ENCODE peak calls at places on chromosome X, in six cellular contexts. L is ovary, M is nephron progenitor cell, V is lung, C is progenitor cell of endocrine pancreas, N is lower leg skin. O is an unnamed sample.

GRCh38 chrX:17812763-17813162 is 48.3 kb downstream of the RAI2 start:
- DNase-seq in M (no peak), N (no peak), C (no peak), L (no peak), V (no peak), O (no peak)

GRCh38 chrX:102654696-102655095 is 3.4 kb downstream of the GPRASP1 start:
- DNase-seq in N (no peak), C (no peak), L (no peak), V (no peak), M (no peak), O (no peak)

GRCh38 chrX:74187211-74187610 is 116.8 kb upstream of the ZCCHC13 start:
- DNase-seq in V (no peak), L (no peak), N (no peak), C (no peak), M (no peak), O (no peak)

GRCh38 chrX:151239748-151240147 is 63.4 kb downstream of the GPR50 start:
- DNase-seq in C (no peak), L (no peak), V (no peak), M (no peak), N (no peak), O (no peak)

GRCh38 chrX:128436397-128437103 is 384.3 kb upstream of the ACTRT1 start:
- DNase-seq in L (no peak), V (no peak), N (no peak), M (no peak), C (no peak), O (no peak)

GRCh38 chrX:67583171-67583570 is 39.4 kb downstream of the AR start:
- DNase-seq in V (no peak), C (no peak), M (no peak), N (no peak), L (no peak), O (no peak)

GRCh38 chrX:134547047-134547679 is 87.2 kb downstream of the HPRT1 start:
- DNase-seq in M (no peak), C (no peak), N (no peak), L (no peak), V (no peak), O (no peak)

GRCh38 chrX:51437521-51437920 is 58.9 kb downstream of the NUDT11 start:
- DNase-seq in N (no peak), L (no peak), C (no peak), V (no peak), M (no peak), O (no peak)

GRCh38 chrX:13151806-13152510 is 107.5 kb upstream of the FAM9C start:
- DNase-seq in N (no peak), C (no peak), M (no peak), L (no peak), V (no peak), O (no peak)

GRCh38 chrX:9902651-9903050 is 64.5 kb upstream of the CLDN34 start:
- DNase-seq in V (no peak), M (no peak), N (no peak), C (no peak), L (no peak), O (no peak)

GRCh38 chrX:65668362-65669310 is 1.2 kb downstream of the MSN start:
- DNase-seq in M (peak; percentile 16), N (peak; percentile 93), V (peak; percentile 71), L (peak; percentile 70), C (no peak), O (peak; percentile 2)

GRCh38 chrX:86047174-86047991 is at the start of gene CHM:
- DNase-seq in L (peak; percentile 51), V (peak; percentile 72), C (peak; percentile 34), N (peak; percentile 90), M (peak; percentile 60), O (peak; percentile 62)

GRCh38 chrX:100802843-100803242 is 17.3 kb upstream of the CSTF2 start:
- DNase-seq in M (no peak), V (no peak), N (no peak), C (no peak), L (no peak), O (no peak)

GRCh38 chrX:115650916-115651315 is 89.9 kb downstream of the PLS3 start:
- DNase-seq in M (peak; percentile 60), L (peak; percentile 44), C (peak; percentile 39), V (peak; percentile 32), N (no peak), O (peak; percentile 57)
- TF ChIP-seq CTCF in M (peak; percentile 76), L (peak; percentile 37), C (peak; percentile 81), V (no peak), N (no peak), O (peak; percentile 80)

GRCh38 chrX:45774961-45775360 is 574.3 kb upstream of the DIPK2B start:
- DNase-seq in C (no peak), M (no peak), N (no peak), L (no peak), V (no peak), O (no peak)
- TF ChIP-seq CTCF in C (no peak), M (no peak), N (no peak), L (no peak), V (no peak), O (no peak)

DNA sequence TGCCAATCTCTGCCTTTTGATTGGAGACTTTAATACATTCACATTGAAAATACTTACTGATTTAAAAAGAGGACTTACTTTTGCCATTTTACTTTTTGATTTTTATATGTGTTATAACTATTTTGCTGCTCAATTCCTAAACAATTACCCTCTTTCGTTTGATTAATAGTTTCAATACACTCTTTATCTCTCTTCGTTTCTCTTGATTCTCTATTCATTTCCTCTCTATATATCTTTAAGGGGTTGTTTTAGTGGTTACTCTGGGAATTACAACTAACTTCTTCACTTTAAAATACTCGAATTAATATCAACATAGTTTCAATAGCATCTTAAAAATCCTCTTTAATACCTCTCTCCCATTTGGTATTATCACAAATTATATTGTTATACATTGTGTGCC is 116.6 kb downstream of the PTCHD1 start:
- DNase-seq in V (no peak), C (no peak), L (no peak), M (no peak), N (no peak), O (no peak)
- TF ChIP-seq CTCF in V (no peak), C (peak; percentile 33), L (no peak), M (peak; percentile 17), N (no peak), O (peak; percentile 41)

DNA sequence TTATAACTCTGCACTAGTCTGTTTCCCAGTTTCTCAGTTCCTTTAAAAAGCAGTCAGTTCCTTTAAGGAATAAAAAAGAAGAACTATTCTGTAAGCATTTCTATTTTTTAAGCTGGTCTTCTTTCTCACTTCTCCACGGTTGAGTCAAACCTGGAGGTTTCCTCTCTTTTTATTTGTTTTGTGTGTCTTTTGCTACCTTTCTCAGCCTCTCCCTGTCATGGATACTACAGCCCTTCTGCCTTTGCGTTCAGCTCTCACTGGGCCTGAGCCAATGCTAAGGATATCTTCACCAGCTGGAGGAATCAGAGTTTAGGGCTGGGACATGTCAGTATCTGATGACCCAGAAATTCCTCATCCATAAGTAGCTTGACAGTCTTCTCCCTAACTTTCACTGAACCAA is 49.7 kb upstream of the PRKX start:
- DNase-seq in V (no peak), M (no peak), C (no peak), L (no peak), N (no peak), O (no peak)
- TF ChIP-seq CTCF in V (no peak), M (no peak), C (no peak), L (no peak), N (no peak), O (no peak)